ENCODE peak calls at places on chromosomes 16 and 17, in nine cellular contexts. H, S, O, K, B, N, T, D and A are unnamed samples.

GRCh38 chr17:45110676-45111611 is 21.4 kb downstream of the PLCD3 start:
- DNase-seq in H (no peak), T (no peak), B (peak), N (peak), D (no peak), K (no peak), O (no peak), S (peak), A (no peak)

GRCh38 chr16:27107185-27107592 is 40.5 kb downstream of the C16orf82 start:
- DNase-seq in S (no peak), H (no peak), K (no peak), N (no peak), O (no peak), D (no peak), B (peak), T (no peak), A (no peak)

GRCh38 chr17:4163951-4164350 is 21.0 kb downstream of the CYB5D2 start:
- DNase-seq in O (no peak), N (peak), T (no peak), B (no peak), D (peak), K (no peak), S (no peak), H (no peak), A (no peak)

GRCh38 chr17:63842540-63843386 is at the start of gene SMARCD2:
- DNase-seq in O (peak), S (peak), T (peak), B (peak), K (peak), D (peak), H (peak), N (peak), A (peak)

GRCh38 chr17:81867952-81868673 is 3.0 kb downstream of the ARHGDIA start:
- DNase-seq in H (no peak), N (peak), O (peak), S (peak), T (peak), K (no peak), D (peak), B (no peak), A (no peak)

GRCh38 chr16:66847533-66848057 is 3.4 kb downstream of the CA7 start:
- DNase-seq in T (no peak), H (no peak), D (no peak), N (no peak), B (peak), K (no peak), O (no peak), S (no peak), A (no peak)

GRCh38 chr16:71526111-71526998 is at the start of gene CHST4:
- DNase-seq in B (peak), H (peak), T (no peak), O (peak), N (peak), K (no peak), S (no peak), D (no peak), A (peak)

GRCh38 chr17:17934214-17934613 is 38.0 kb downstream of the TOM1L2 start:
- DNase-seq in H (no peak), T (no peak), S (no peak), O (no peak), N (no peak), K (no peak), B (no peak), D (no peak), A (no peak)

GRCh38 chr17:77497578-77497934 is 356.8 kb downstream of the SEC14L1 start:
- DNase-seq in B (peak), S (no peak), T (no peak), N (no peak), O (no peak), H (no peak), D (peak), K (peak), A (no peak)

GRCh38 chr16:10598157-10598556 is 17.8 kb upstream of the EMP2 start:
- DNase-seq in B (no peak), T (no peak), D (no peak), H (no peak), K (peak), O (no peak), S (no peak), N (no peak), A (no peak)

GRCh38 chr16:10885246-10885645 is 8.2 kb downstream of the CIITA start:
- DNase-seq in S (no peak), O (peak), H (no peak), T (no peak), D (no peak), B (no peak), N (no peak), K (no peak), A (no peak)

GRCh38 chr17:954431-955164 is 25.0 kb downstream of the NXN start:
- DNase-seq in H (peak), K (no peak), S (no peak), N (peak), T (no peak), D (peak), B (peak), O (no peak), A (no peak)

GRCh38 chr16:15949210-15950166 is at the start of gene ABCC1:
- DNase-seq in D (peak), B (peak), H (no peak), S (peak), N (no peak), T (no peak), K (peak), O (peak), A (no peak)

GRCh38 chr17:58277107-58277506 is 3.6 kb downstream of the MPO start:
- DNase-seq in T (peak), D (no peak), B (no peak), H (no peak), N (peak), K (no peak), S (no peak), O (peak), A (no peak)

GRCh38 chr17:17736205-17737183 is 55.2 kb downstream of the RAI1 start:
- DNase-seq in K (no peak), H (no peak), N (peak), B (no peak), O (no peak), D (no peak), S (no peak), T (no peak), A (no peak)

GRCh38 chr16:89952049-89952448 is 3.5 kb downstream of the DEF8 start:
- DNase-seq in K (no peak), O (no peak), B (no peak), D (no peak), T (no peak), N (no peak), S (no peak), H (no peak), A (no peak)

GRCh38 chr17:13409455-13409854 is 192.3 kb downstream of the HS3ST3A1 start:
- DNase-seq in T (no peak), B (no peak), N (no peak), S (no peak), K (no peak), H (no peak), O (no peak), D (no peak), A (no peak)

GRCh38 chr17:13410874-13411273 is 190.9 kb downstream of the HS3ST3A1 start:
- DNase-seq in S (no peak), H (no peak), T (no peak), N (peak), B (no peak), D (no peak), O (no peak), K (no peak), A (no peak)

GRCh38 chr17:13407381-13407780 is 194.3 kb downstream of the HS3ST3A1 start:
- DNase-seq in K (no peak), T (no peak), S (no peak), O (no peak), D (no peak), B (no peak), H (no peak), N (no peak), A (no peak)

GRCh38 chr17:13413001-13413400 is 188.7 kb downstream of the HS3ST3A1 start:
- DNase-seq in T (no peak), N (peak), H (no peak), D (no peak), S (no peak), K (no peak), O (no peak), B (no peak), A (no peak)

GRCh38 chr17:13410214-13410613 is 191.5 kb downstream of the HS3ST3A1 start:
- DNase-seq in O (no peak), S (no peak), K (no peak), N (peak), T (no peak), D (no peak), B (no peak), H (no peak), A (no peak)
- TF ChIP-seq CTCF in O (no peak), S (no peak), K (no peak), N (no peak), T (no peak), D (no peak), B (no peak), H (no peak), A (no peak)

GRCh38 chr17:8163978-8164814 is 1.4 kb upstream of the VAMP2 start:
- DNase-seq in T (no peak), H (no peak), S (peak), K (peak), B (peak), N (peak), D (peak), O (peak), A (no peak)
- H3K4me3 ChIP-seq in T (no peak), H (no peak), S (no peak), K (peak), B (peak), N (peak), D (no peak), O (peak), A (no peak)

DNA sequence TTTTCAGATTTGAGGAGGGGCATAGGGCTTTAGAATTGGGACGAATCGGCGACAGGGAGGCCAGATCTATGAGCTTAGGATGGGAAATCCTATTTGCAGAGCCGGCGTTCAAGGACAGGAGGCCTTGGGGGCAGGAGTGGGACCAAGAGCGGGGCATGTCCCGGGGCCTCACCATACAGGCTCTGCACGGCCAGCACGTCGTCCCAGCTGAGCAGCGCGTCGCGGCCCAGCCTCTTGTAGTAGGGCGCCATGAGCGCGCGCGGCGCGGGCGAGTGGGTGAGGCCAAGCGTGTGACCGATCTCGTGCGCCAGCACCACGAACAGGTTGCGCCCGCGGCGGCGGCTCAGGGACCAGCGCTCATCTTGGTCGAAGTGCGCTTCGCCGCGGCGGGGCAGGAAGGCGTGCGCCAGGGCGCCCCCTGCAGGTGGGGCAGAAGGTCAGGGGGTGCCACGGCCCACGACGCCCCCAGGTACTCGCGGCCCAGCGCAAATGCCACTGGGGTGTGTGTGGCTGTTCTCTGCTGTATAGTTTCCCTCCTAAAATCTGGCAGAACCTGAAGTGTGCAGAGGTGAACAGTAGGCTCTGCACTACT is 9.3 kb downstream of the C17orf50 start:
- DNase-seq in B (no peak), O (no peak), D (no peak), N (no peak), K (no peak), H (no peak), S (no peak), T (no peak), A (no peak)
- TF ChIP-seq CTCF in B (peak), O (peak), D (no peak), N (no peak), K (no peak), H (peak), S (no peak), T (no peak), A (peak)

GRCh38 chr17:35046245-35046644 is 17.3 kb downstream of the RFFL start:
- DNase-seq in K (no peak), O (no peak), N (no peak), S (no peak), B (no peak), H (no peak), T (no peak), D (no peak), A (no peak)

GRCh38 chr17:35038434-35038833 is 25.1 kb downstream of the RFFL start:
- DNase-seq in S (no peak), O (no peak), T (no peak), N (no peak), K (no peak), H (no peak), D (no peak), B (no peak), A (no peak)

GRCh38 chr17:35044181-35044580 is 19.3 kb downstream of the RFFL start:
- DNase-seq in T (no peak), O (no peak), D (no peak), B (no peak), H (no peak), N (no peak), K (no peak), S (no peak), A (no peak)

GRCh38 chr17:35046740-35047283 is 16.7 kb downstream of the RFFL start:
- DNase-seq in D (no peak), H (peak), S (no peak), T (no peak), K (no peak), O (no peak), B (no peak), N (peak), A (no peak)

GRCh38 chr17:35041390-35041789 is 22.1 kb downstream of the RFFL start:
- DNase-seq in B (no peak), N (no peak), K (no peak), S (no peak), O (no peak), T (no peak), H (no peak), D (no peak), A (no peak)
- H3K4me3 ChIP-seq in B (no peak), N (no peak), K (no peak), S (no peak), O (no peak), T (no peak), H (no peak), D (no peak), A (no peak)

GRCh38 chr16:72836985-72837384 is 210.9 kb downstream of the ZFHX3 start:
- DNase-seq in B (peak), D (no peak), K (no peak), O (no peak), H (no peak), T (no peak), N (no peak), S (no peak), A (no peak)

GRCh38 chr16:72840591-72841381 is 207.1 kb downstream of the ZFHX3 start:
- DNase-seq in D (no peak), N (peak), K (no peak), S (no peak), H (no peak), B (no peak), O (no peak), T (no peak), A (no peak)

GRCh38 chr16:72838999-72839398 is 208.9 kb downstream of the ZFHX3 start:
- DNase-seq in B (no peak), D (no peak), K (no peak), H (no peak), N (no peak), O (no peak), S (no peak), T (no peak), A (no peak)

GRCh38 chr16:72836181-72836580 is 211.7 kb downstream of the ZFHX3 start:
- DNase-seq in S (no peak), B (peak), N (no peak), T (no peak), K (no peak), H (no peak), O (no peak), D (no peak), A (no peak)

GRCh38 chr16:72837846-72838661 is 209.9 kb downstream of the ZFHX3 start:
- DNase-seq in O (no peak), H (peak), B (peak), S (no peak), N (no peak), K (no peak), D (no peak), T (no peak), A (no peak)
- TF ChIP-seq CTCF in O (no peak), H (peak), B (no peak), S (no peak), N (no peak), K (no peak), D (no peak), T (no peak), A (no peak)

GRCh38 chr17:78572277-78573205 is 4.7 kb downstream of the DNAH17 start:
- DNase-seq in N (no peak), T (no peak), D (no peak), O (peak), H (no peak), K (no peak), B (peak), S (no peak), A (no peak)
- H3K4me3 ChIP-seq in N (no peak), T (no peak), D (no peak), O (no peak), H (no peak), K (no peak), B (no peak), S (no peak), A (no peak)

GRCh38 chr17:14818469-14818868 is 446.7 kb downstream of the PMP22 start:
- DNase-seq in T (no peak), O (no peak), K (no peak), S (no peak), N (no peak), B (no peak), D (no peak), H (no peak), A (no peak)

GRCh38 chr17:14808425-14808824 is 456.7 kb downstream of the PMP22 start:
- DNase-seq in D (no peak), S (no peak), B (no peak), O (no peak), N (no peak), K (no peak), H (no peak), T (no peak), A (no peak)

GRCh38 chr17:14815079-14815478 is 450.0 kb downstream of the PMP22 start:
- DNase-seq in N (no peak), B (no peak), K (no peak), H (no peak), D (no peak), T (no peak), S (no peak), O (no peak), A (no peak)

DNA sequence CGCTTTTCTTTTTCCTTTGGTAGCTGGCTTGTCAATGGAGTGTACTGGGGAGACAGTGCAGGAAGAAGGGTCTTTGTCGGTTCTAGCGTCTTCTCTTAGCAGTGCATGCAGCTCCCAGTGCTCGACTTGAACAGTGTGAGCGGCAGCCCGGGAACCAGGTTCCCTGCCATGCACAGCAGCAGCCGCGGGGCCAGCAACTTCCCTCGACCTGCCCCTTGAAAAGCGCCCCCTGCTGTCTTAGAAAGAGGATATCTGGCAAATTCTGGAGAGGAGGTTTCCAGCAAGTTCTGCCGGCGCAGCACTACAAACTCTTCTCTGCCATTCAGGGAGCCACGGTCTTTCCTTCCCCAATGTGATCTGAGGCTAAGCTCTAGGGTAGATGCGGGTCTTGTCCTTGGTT is 451.5 kb downstream of the PMP22 start:
- DNase-seq in K (peak), N (no peak), O (peak), S (no peak), D (no peak), T (no peak), H (no peak), B (peak), A (no peak)
- TF ChIP-seq CTCF in K (peak), N (peak), O (peak), S (no peak), D (no peak), T (no peak), H (no peak), B (peak), A (no peak)

GRCh38 chr16:67965668-67966548 is 2.5 kb downstream of the SLC12A4 start:
- DNase-seq in T (no peak), K (no peak), H (no peak), S (no peak), O (no peak), N (peak), D (no peak), B (no peak), A (no peak)

GRCh38 chr16:67967183-67967955 is 1.1 kb downstream of the SLC12A4 start:
- DNase-seq in D (no peak), H (no peak), O (peak), S (no peak), K (peak), T (no peak), N (peak), B (peak), A (no peak)

GRCh38 chr16:67967956-67968439 is 439 bp downstream of the SLC12A4 start:
- DNase-seq in D (peak), B (peak), O (peak), K (no peak), S (peak), T (no peak), N (peak), H (no peak), A (no peak)

GRCh38 chr16:67968440-67969285 is at the start of gene SLC12A4:
- DNase-seq in K (peak), B (peak), H (no peak), D (peak), T (peak), N (peak), S (peak), O (peak), A (peak)

GRCh38 chr16:67966549-67967182 is 1.8 kb downstream of the SLC12A4 start:
- DNase-seq in S (peak), K (peak), D (no peak), N (peak), T (peak), H (no peak), B (peak), O (no peak), A (no peak)
- H3K4me3 ChIP-seq in S (peak), K (peak), D (peak), N (peak), T (peak), H (peak), B (peak), O (peak), A (peak)